ENCODE peak calls at places on chromosomes 3 and 15, in ten cellular contexts. One of them, this sample, is unnamed.

GRCh38 chr15:51082246-51082645 is 12.5 kb downstream of the TNFAIP8L3 start:
- DNase-seq in prostate gland: no peak
- DNase-seq in IMR-90: no peak
- DNase-seq in endothelial cell of umbilical vein: no peak
- DNase-seq in adrenal gland: no peak
- DNase-seq in uterus: no peak
- DNase-seq in heart left ventricle: no peak
- DNase-seq in breast epithelium: no peak
- DNase-seq in esophagus muscularis mucosa: no peak
- DNase-seq in stomach: no peak
- DNase-seq in this sample: no peak

GRCh38 chr3:118036215-118036614 is 998.4 kb downstream of the IGSF11 start:
- DNase-seq in prostate gland: no peak
- DNase-seq in IMR-90: no peak
- DNase-seq in endothelial cell of umbilical vein: no peak
- DNase-seq in adrenal gland: no peak
- DNase-seq in uterus: no peak
- DNase-seq in heart left ventricle: no peak
- DNase-seq in breast epithelium: no peak
- DNase-seq in esophagus muscularis mucosa: no peak
- DNase-seq in stomach: no peak
- DNase-seq in this sample: no peak

GRCh38 chr3:112755845-112756671 is 90.6 kb downstream of the CD200R1L start:
- DNase-seq in prostate gland: no peak
- DNase-seq in IMR-90: no peak
- DNase-seq in endothelial cell of umbilical vein: no peak
- DNase-seq in adrenal gland: no peak
- DNase-seq in uterus: no peak
- DNase-seq in heart left ventricle: no peak
- DNase-seq in breast epithelium: no peak
- DNase-seq in esophagus muscularis mucosa: no peak
- DNase-seq in stomach: no peak
- DNase-seq in this sample: no peak

GRCh38 chr3:174619244-174619643 is 239.9 kb upstream of the NAALADL2 start:
- DNase-seq in prostate gland: no peak
- DNase-seq in IMR-90: no peak
- DNase-seq in endothelial cell of umbilical vein: no peak
- DNase-seq in adrenal gland: no peak
- DNase-seq in uterus: no peak
- DNase-seq in heart left ventricle: no peak
- DNase-seq in breast epithelium: no peak
- DNase-seq in esophagus muscularis mucosa: no peak
- DNase-seq in stomach: no peak
- DNase-seq in this sample: no peak

GRCh38 chr15:90046846-90047481 is 45.8 kb downstream of the ZNF710 start:
- DNase-seq in prostate gland: peak
- DNase-seq in IMR-90: no peak
- DNase-seq in endothelial cell of umbilical vein: no peak
- DNase-seq in adrenal gland: no peak
- DNase-seq in uterus: no peak
- DNase-seq in heart left ventricle: no peak
- DNase-seq in breast epithelium: peak
- DNase-seq in esophagus muscularis mucosa: no peak
- DNase-seq in stomach: peak
- DNase-seq in this sample: peak

GRCh38 chr3:99532246-99532645 is 106.1 kb upstream of the COL8A1 start:
- DNase-seq in prostate gland: no peak
- DNase-seq in IMR-90: peak
- DNase-seq in endothelial cell of umbilical vein: peak
- DNase-seq in adrenal gland: peak
- DNase-seq in uterus: peak
- DNase-seq in heart left ventricle: no peak
- DNase-seq in breast epithelium: no peak
- DNase-seq in esophagus muscularis mucosa: no peak
- DNase-seq in stomach: peak
- DNase-seq in this sample: no peak

GRCh38 chr3:44961888-44962287 is 14.1 kb downstream of the ZDHHC3 start:
- DNase-seq in prostate gland: no peak
- DNase-seq in IMR-90: no peak
- DNase-seq in endothelial cell of umbilical vein: no peak
- DNase-seq in adrenal gland: no peak
- DNase-seq in uterus: no peak
- DNase-seq in heart left ventricle: no peak
- DNase-seq in breast epithelium: no peak
- DNase-seq in esophagus muscularis mucosa: no peak
- DNase-seq in stomach: no peak
- DNase-seq in this sample: no peak

GRCh38 chr3:187955076-187955952 is 198.6 kb upstream of the LPP start:
- DNase-seq in prostate gland: no peak
- DNase-seq in IMR-90: peak
- DNase-seq in endothelial cell of umbilical vein: peak
- DNase-seq in adrenal gland: peak
- DNase-seq in uterus: peak
- DNase-seq in heart left ventricle: no peak
- DNase-seq in breast epithelium: no peak
- DNase-seq in esophagus muscularis mucosa: no peak
- DNase-seq in stomach: no peak
- DNase-seq in this sample: no peak

GRCh38 chr3:153215971-153216370 is 53.9 kb downstream of the RAP2B start:
- DNase-seq in prostate gland: no peak
- DNase-seq in IMR-90: no peak
- DNase-seq in endothelial cell of umbilical vein: peak
- DNase-seq in adrenal gland: no peak
- DNase-seq in uterus: no peak
- DNase-seq in heart left ventricle: no peak
- DNase-seq in breast epithelium: no peak
- DNase-seq in esophagus muscularis mucosa: no peak
- DNase-seq in stomach: no peak
- DNase-seq in this sample: no peak

GRCh38 chr15:87224409-87224808 is 1032.1 kb downstream of the NTRK3 start:
- DNase-seq in prostate gland: no peak
- DNase-seq in IMR-90: no peak
- DNase-seq in endothelial cell of umbilical vein: no peak
- DNase-seq in adrenal gland: no peak
- DNase-seq in uterus: no peak
- DNase-seq in heart left ventricle: no peak
- DNase-seq in breast epithelium: no peak
- DNase-seq in esophagus muscularis mucosa: peak
- DNase-seq in stomach: no peak
- DNase-seq in this sample: no peak

GRCh38 chr3:71585126-71585525 is 1.6 kb upstream of the FOXP1 start:
- DNase-seq in prostate gland: peak
- DNase-seq in IMR-90: no peak
- DNase-seq in endothelial cell of umbilical vein: peak
- DNase-seq in adrenal gland: peak
- DNase-seq in uterus: no peak
- DNase-seq in heart left ventricle: no peak
- DNase-seq in breast epithelium: no peak
- DNase-seq in esophagus muscularis mucosa: peak
- DNase-seq in stomach: no peak
- DNase-seq in this sample: no peak

GRCh38 chr3:71585891-71586809 is 2.6 kb upstream of the FOXP1 start:
- DNase-seq in prostate gland: peak
- DNase-seq in IMR-90: peak
- DNase-seq in endothelial cell of umbilical vein: peak
- DNase-seq in adrenal gland: peak
- DNase-seq in uterus: no peak
- DNase-seq in heart left ventricle: no peak
- DNase-seq in breast epithelium: no peak
- DNase-seq in esophagus muscularis mucosa: peak
- DNase-seq in stomach: no peak
- DNase-seq in this sample: no peak

GRCh38 chr3:71583569-71584215 is at the start of gene FOXP1:
- DNase-seq in prostate gland: peak
- DNase-seq in IMR-90: peak
- DNase-seq in endothelial cell of umbilical vein: peak
- DNase-seq in adrenal gland: peak
- DNase-seq in uterus: peak
- DNase-seq in heart left ventricle: peak
- DNase-seq in breast epithelium: peak
- DNase-seq in esophagus muscularis mucosa: peak
- DNase-seq in stomach: peak
- DNase-seq in this sample: no peak

GRCh38 chr3:71582612-71583568 is 638 bp downstream of the FOXP1 start:
- DNase-seq in prostate gland: peak
- DNase-seq in IMR-90: peak
- DNase-seq in endothelial cell of umbilical vein: peak
- DNase-seq in adrenal gland: peak
- DNase-seq in uterus: peak
- DNase-seq in heart left ventricle: peak
- DNase-seq in breast epithelium: peak
- DNase-seq in esophagus muscularis mucosa: peak
- DNase-seq in stomach: peak
- DNase-seq in this sample: no peak

GRCh38 chr3:71584216-71585061 is 911 bp upstream of the FOXP1 start:
- DNase-seq in prostate gland: peak
- DNase-seq in IMR-90: peak
- DNase-seq in endothelial cell of umbilical vein: peak
- DNase-seq in adrenal gland: peak
- DNase-seq in uterus: peak
- DNase-seq in heart left ventricle: peak
- DNase-seq in breast epithelium: peak
- DNase-seq in esophagus muscularis mucosa: peak
- DNase-seq in stomach: peak
- DNase-seq in this sample: no peak
- TF ChIP-seq POLR2A in prostate gland: peak
- TF ChIP-seq POLR2A in IMR-90: peak
- TF ChIP-seq POLR2A in endothelial cell of umbilical vein: peak
- TF ChIP-seq POLR2A in adrenal gland: no peak
- TF ChIP-seq POLR2A in uterus: no peak
- TF ChIP-seq POLR2A in heart left ventricle: no peak
- TF ChIP-seq POLR2A in breast epithelium: no peak
- TF ChIP-seq POLR2A in esophagus muscularis mucosa: no peak
- TF ChIP-seq POLR2A in stomach: no peak
- TF ChIP-seq POLR2A in this sample: no peak

DNA sequence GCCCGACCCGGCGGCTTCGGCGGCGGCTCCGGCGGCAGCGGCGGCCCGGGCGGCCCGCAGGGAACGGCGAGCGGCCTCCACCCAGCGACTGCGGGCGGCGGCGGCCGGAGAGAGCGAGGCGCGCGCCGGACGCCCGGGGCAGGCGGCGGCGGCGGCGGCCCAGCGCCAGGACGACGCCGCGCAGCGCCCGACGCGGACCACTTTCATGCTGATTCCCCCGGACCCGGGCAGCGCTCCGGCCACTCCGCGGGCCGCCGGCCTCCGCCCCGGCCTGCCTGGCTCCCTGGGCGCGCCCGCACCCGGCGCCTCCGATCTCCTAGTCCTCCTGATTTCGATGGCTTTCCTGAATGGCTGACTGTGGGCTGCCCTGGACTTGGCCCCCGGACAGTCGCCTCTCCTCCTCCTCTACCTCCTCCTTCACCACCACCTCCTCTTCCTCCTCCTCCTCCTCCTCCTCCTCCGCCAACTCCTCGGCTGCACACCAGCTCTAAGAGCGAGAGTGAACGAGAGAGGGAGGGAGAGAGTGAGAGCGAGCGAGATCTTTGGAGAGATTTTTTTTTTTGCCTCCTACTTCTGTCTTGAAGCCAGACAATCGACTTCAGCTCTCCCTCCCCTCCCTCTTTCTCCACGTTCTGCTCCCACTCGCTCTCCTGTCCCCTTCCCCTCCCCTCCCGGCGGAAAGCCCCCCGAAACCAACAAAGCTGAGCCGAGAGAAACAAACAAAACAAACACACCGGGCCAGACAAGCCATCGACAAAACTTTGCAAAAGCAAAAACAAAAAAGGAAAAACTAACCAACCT is 841 bp downstream of the NR2F2 start:
- DNase-seq in prostate gland: no peak
- DNase-seq in IMR-90: no peak
- DNase-seq in endothelial cell of umbilical vein: peak
- DNase-seq in adrenal gland: no peak
- DNase-seq in uterus: peak
- DNase-seq in heart left ventricle: no peak
- DNase-seq in breast epithelium: no peak
- DNase-seq in esophagus muscularis mucosa: no peak
- DNase-seq in stomach: no peak
- DNase-seq in this sample: no peak
- TF ChIP-seq POLR2A in prostate gland: no peak
- TF ChIP-seq POLR2A in IMR-90: no peak
- TF ChIP-seq POLR2A in endothelial cell of umbilical vein: no peak
- TF ChIP-seq POLR2A in adrenal gland: no peak
- TF ChIP-seq POLR2A in uterus: no peak
- TF ChIP-seq POLR2A in heart left ventricle: no peak
- TF ChIP-seq POLR2A in breast epithelium: no peak
- TF ChIP-seq POLR2A in esophagus muscularis mucosa: no peak
- TF ChIP-seq POLR2A in stomach: no peak
- TF ChIP-seq POLR2A in this sample: no peak

GRCh38 chr3:64103131-64103530 is 79.8 kb upstream of the PSMD6 start:
- DNase-seq in prostate gland: no peak
- DNase-seq in IMR-90: no peak
- DNase-seq in endothelial cell of umbilical vein: no peak
- DNase-seq in adrenal gland: no peak
- DNase-seq in uterus: no peak
- DNase-seq in heart left ventricle: no peak
- DNase-seq in breast epithelium: no peak
- DNase-seq in esophagus muscularis mucosa: no peak
- DNase-seq in stomach: no peak
- DNase-seq in this sample: no peak
- TF ChIP-seq POLR2A in prostate gland: no peak
- TF ChIP-seq POLR2A in IMR-90: no peak
- TF ChIP-seq POLR2A in endothelial cell of umbilical vein: no peak
- TF ChIP-seq POLR2A in adrenal gland: no peak
- TF ChIP-seq POLR2A in uterus: no peak
- TF ChIP-seq POLR2A in heart left ventricle: no peak
- TF ChIP-seq POLR2A in breast epithelium: no peak
- TF ChIP-seq POLR2A in esophagus muscularis mucosa: no peak
- TF ChIP-seq POLR2A in stomach: no peak
- TF ChIP-seq POLR2A in this sample: no peak

DNA sequence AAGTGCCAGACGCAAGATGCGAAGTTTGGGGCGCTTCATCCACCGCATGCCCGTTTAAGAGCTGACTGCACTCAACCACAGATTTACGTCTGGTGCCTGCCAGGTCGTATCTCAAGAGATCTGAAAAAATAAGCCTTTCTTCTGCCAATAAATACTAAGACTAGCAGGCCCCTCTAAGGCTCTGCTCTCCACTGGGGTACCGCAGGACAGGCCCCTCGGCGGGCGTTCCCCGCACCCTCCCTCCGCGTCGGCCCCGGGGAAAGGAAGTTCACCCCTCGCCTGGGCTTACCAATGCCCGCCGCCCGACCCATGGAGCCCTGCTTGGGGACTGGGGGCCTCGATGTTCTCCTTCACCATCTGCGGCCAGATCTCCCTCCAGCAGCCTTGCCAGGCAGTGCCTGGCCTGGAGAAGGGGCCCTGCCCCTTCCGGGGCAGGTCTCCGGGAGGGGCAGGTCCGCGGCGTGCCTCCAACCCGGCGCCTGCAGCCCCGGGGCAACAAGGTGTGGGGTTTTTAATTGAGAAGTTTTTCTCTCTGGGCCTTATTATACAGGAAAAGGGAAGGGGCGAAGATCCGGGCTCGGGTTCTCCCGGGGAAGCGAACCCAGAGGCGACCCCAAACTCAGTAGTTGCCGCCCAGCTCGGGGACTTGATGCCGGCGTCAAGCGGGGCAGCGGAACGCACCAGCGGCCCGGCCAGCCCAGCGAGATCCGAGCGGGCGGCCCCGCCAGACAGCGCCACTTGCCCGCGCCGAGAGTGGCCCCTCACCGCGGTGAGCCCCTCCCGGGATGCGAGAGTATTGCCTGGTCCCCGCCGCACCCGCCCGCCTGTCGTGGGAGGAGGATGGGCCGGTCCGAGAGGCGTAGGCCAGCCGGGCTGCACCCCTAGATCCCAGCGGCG is 742 bp downstream of the GOLGA8B start:
- DNase-seq in prostate gland: no peak
- DNase-seq in IMR-90: peak
- DNase-seq in endothelial cell of umbilical vein: peak
- DNase-seq in adrenal gland: peak
- DNase-seq in uterus: peak
- DNase-seq in heart left ventricle: no peak
- DNase-seq in breast epithelium: no peak
- DNase-seq in esophagus muscularis mucosa: no peak
- DNase-seq in stomach: peak
- DNase-seq in this sample: peak
- TF ChIP-seq POLR2A in prostate gland: no peak
- TF ChIP-seq POLR2A in IMR-90: no peak
- TF ChIP-seq POLR2A in endothelial cell of umbilical vein: no peak
- TF ChIP-seq POLR2A in adrenal gland: no peak
- TF ChIP-seq POLR2A in uterus: no peak
- TF ChIP-seq POLR2A in heart left ventricle: no peak
- TF ChIP-seq POLR2A in breast epithelium: no peak
- TF ChIP-seq POLR2A in esophagus muscularis mucosa: no peak
- TF ChIP-seq POLR2A in stomach: no peak
- TF ChIP-seq POLR2A in this sample: peak

This sample was measured in GM12892.